ENCODE peak calls at places on chromosomes 3 and 15, in five cellular contexts. F is dermis microvascular lymphatic vessel endothelial cell; D is CD8-positive, alpha-beta T cell; W is foreskin fibroblast; Z is stimulated activated CD8-positive, alpha-beta memory T cell treated with anti-CD3 and anti-CD28 coated beads, Interleukin-15, amount 100 ng/mL, for 24 hours. J is an unnamed sample.

GRCh38 chr3:21942328-21942727 is 191.3 kb upstream of the ZNF385D start:
- DNase-seq in F (peak), D (no peak), W (peak), Z (no peak), J (no peak)

GRCh38 chr3:108669211-108669610 is 79.7 kb downstream of the DZIP3 start:
- DNase-seq in F (no peak), D (no peak), W (no peak), Z (no peak), J (peak)

GRCh38 chr15:70825841-70826240 is 28.1 kb downstream of the LARP6 start:
- DNase-seq in F (no peak), D (no peak), W (no peak), Z (no peak), J (no peak)

GRCh38 chr3:143794793-143795462 is 53.3 kb downstream of the SLC9A9 start:
- DNase-seq in F (no peak), D (no peak), W (no peak), Z (no peak), J (no peak)

GRCh38 chr3:154095832-154096421 is 25.3 kb upstream of the ARHGEF26 start:
- DNase-seq in F (peak), D (no peak), W (no peak), Z (no peak), J (no peak)

GRCh38 chr15:65115542-65115941 is 542 bp upstream of the UBAP1L start:
- DNase-seq in F (no peak), D (no peak), W (peak), Z (no peak), J (no peak)

GRCh38 chr3:56861511-56861910 is 59.8 kb upstream of the ARHGEF3 start:
- DNase-seq in F (no peak), D (no peak), W (no peak), Z (no peak), J (no peak)

GRCh38 chr3:134608023-134608758 is 42.6 kb downstream of the KY start:
- DNase-seq in F (no peak), D (no peak), W (no peak), Z (no peak), J (no peak)

GRCh38 chr15:59537384-59537783 is 74.2 kb upstream of the GCNT3 start:
- DNase-seq in F (no peak), D (no peak), W (no peak), Z (no peak), J (no peak)

GRCh38 chr15:56496635-56497034 is 31.7 kb upstream of the MNS1 start:
- DNase-seq in F (peak), D (no peak), W (peak), Z (no peak), J (peak)

GRCh38 chr3:71195492-71195891 is 388.0 kb downstream of the FOXP1 start:
- DNase-seq in F (no peak), D (no peak), W (peak), Z (no peak), J (no peak)

GRCh38 chr3:145798005-145798404 is 363.0 kb downstream of the PLOD2 start:
- DNase-seq in F (no peak), D (no peak), W (no peak), Z (no peak), J (no peak)

GRCh38 chr15:77541421-77542181 is 91.1 kb downstream of the LINGO1 start:
- DNase-seq in F (no peak), D (no peak), W (peak), Z (no peak), J (no peak)

GRCh38 chr3:55692958-55693558 is 206.0 kb upstream of the WNT5A start:
- DNase-seq in F (no peak), D (no peak), W (peak), Z (no peak), J (no peak)